ENCODE peak calls at places on chromosome 14, in six cellular contexts. C is HCT116, Y is SK-N-SH, I is transverse colon, J is GM23338, Z is endothelial cell of umbilical vein. F is an unnamed sample.

GRCh38 chr14:106691601-106692291 is 1165.4 kb downstream of the TMEM121 start:
- DNase-seq in C (no peak), Y (peak), I (peak), J (peak), Z (no peak), F (no peak)

GRCh38 chr14:51884086-51884927 is 23.9 kb downstream of the GNG2 start:
- DNase-seq in C (no peak), Y (peak), I (no peak), J (no peak), Z (peak), F (no peak)

GRCh38 chr14:20657216-20658211 is 16.0 kb upstream of the OR6S1 start:
- DNase-seq in C (peak), Y (no peak), I (no peak), J (peak), Z (no peak), F (no peak)

GRCh38 chr14:46985529-46986137 is 334.1 kb upstream of the RPL10L start:
- DNase-seq in C (no peak), Y (no peak), I (no peak), J (peak), Z (no peak), F (no peak)

GRCh38 chr14:99668998-99669314 is 15.1 kb upstream of the CYP46A1 start:
- DNase-seq in C (no peak), Y (no peak), I (no peak), J (no peak), Z (no peak), F (no peak)

GRCh38 chr14:64682173-64682710 is 22.0 kb upstream of the PLEKHG3 start:
- DNase-seq in C (no peak), Y (no peak), I (peak), J (peak), Z (peak), F (peak)

GRCh38 chr14:27391331-27391730 is 793.5 kb upstream of the NOVA1 start:
- DNase-seq in C (no peak), Y (no peak), I (no peak), J (no peak), Z (no peak), F (no peak)

GRCh38 chr14:53011053-53011462 is 60.2 kb upstream of the FERMT2 start:
- DNase-seq in C (peak), Y (no peak), I (peak), J (peak), Z (no peak), F (no peak)

GRCh38 chr14:68733086-68733621 is 59.7 kb downstream of the ZFP36L1 start:
- DNase-seq in C (no peak), Y (no peak), I (no peak), J (no peak), Z (no peak), F (no peak)

GRCh38 chr14:90287791-90288190 is 31.4 kb downstream of the PSMC1 start:
- DNase-seq in C (no peak), Y (no peak), I (no peak), J (no peak), Z (no peak), F (no peak)

GRCh38 chr14:50928002-50928635 is 16.2 kb downstream of the PYGL start:
- DNase-seq in C (no peak), Y (no peak), I (no peak), J (no peak), Z (no peak), F (no peak)

DNA sequence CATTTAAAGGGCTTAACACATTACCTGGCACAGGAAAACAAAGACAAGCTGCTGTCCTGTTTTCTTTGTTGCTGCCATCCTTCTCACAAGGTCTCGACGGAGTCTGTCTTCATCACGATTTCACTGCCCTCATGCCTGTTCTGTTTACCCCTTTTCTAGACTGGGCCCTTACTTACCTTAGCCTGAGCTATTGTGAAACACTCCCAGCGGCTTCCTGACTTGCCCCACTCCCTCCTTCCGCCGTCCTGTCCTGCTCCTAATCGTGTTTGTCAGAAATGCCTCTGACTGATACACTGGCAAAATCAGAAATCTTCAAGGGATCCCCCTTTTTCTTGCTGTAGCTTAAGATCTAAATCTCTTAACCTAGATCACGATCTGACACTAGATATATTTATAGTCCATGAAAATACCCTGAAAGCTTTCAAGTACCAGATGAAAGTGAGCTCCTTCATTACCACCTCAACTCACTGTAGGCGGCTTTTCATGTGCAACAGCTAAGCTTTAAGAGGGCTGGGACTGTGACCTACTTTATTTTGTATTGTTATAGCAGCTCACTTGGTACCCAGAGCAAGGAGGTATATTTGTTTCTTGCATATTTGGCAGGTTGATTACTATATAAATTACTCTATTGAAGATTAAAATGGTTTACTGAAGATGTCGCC is 32.1 kb downstream of the TECPR2 start:
- DNase-seq in C (no peak), Y (no peak), I (no peak), J (peak), Z (no peak), F (no peak)
- TF ChIP-seq POLR2AphosphoS5 in C (no peak), Y (no peak), I (no peak), J (no peak), Z (no peak), F (no peak)

DNA sequence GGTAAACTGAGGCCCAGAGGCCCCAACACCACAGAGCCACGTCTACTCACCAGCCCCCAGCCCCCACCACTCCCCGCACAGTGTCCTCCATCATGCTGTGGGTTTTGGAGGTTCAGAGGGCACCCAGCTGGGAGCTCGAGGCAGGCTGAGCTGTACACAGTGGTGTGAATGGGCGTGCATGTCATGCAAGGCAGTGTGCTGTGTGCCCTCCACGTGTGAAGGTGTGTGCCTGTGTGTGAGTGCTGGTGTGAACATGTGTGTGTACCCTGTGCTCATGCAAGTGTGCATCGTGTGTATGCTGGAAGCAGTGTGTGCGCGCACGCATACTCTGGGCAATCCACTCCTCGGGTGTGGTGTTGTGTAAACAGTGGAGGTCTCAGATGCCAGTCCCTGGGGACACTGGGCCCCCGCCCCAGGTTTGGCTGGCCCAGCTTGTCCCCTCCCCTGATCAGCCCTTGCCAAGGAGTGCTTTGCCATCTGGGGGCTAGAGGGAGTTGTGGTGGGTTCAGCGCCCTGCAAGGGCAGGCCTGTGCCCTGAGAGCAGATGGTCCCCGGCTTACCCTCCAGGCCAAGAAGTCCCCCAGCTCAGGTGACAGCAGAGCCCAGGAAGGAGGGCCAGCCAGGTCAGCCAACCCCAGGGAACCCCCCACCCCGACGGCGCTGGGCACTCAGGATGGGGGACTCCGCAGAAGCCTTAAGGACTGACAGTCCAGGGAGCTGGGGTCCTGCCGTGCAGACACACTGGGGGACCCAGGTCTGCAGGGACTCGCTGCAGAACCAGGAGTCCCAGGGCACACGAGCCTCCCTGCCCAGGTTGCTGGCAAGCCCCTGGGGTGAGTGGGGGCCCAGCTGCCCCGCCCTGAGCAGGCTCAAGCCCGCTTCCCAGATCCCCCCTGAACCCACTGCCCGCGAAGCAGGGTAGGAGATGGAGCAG is 23.8 kb upstream of the GPR132 start:
- DNase-seq in C (no peak), Y (no peak), I (no peak), J (no peak), Z (no peak), F (no peak)
- H3K4me3 ChIP-seq in C (no peak), Y (no peak), I (no peak), J (no peak), Z (no peak), F (no peak)

GRCh38 chr14:104756477-104757237 is 3.7 kb downstream of the SIVA1 start:
- DNase-seq in C (no peak), Y (no peak), I (no peak), J (no peak), Z (no peak), F (no peak)
- TF ChIP-seq POLR2AphosphoS5 in C (no peak), Y (no peak), I (no peak), J (no peak), Z (no peak), F (no peak)

GRCh38 chr14:100671906-100672305 is 54.8 kb upstream of the DLK1 start:
- DNase-seq in C (no peak), Y (no peak), I (no peak), J (no peak), Z (no peak), F (no peak)

GRCh38 chr14:100674428-100674827 is 52.3 kb upstream of the DLK1 start:
- DNase-seq in C (no peak), Y (no peak), I (no peak), J (no peak), Z (no peak), F (no peak)

GRCh38 chr14:100673085-100673806 is 53.4 kb upstream of the DLK1 start:
- DNase-seq in C (no peak), Y (peak), I (peak), J (peak), Z (no peak), F (peak)

GRCh38 chr14:100674897-100675618 is 51.6 kb upstream of the DLK1 start:
- DNase-seq in C (no peak), Y (peak), I (no peak), J (no peak), Z (no peak), F (no peak)

GRCh38 chr14:100673807-100674154 is 52.9 kb upstream of the DLK1 start:
- DNase-seq in C (no peak), Y (no peak), I (no peak), J (no peak), Z (no peak), F (no peak)
- H3K4me3 ChIP-seq in C (no peak), Y (no peak), I (no peak), J (no peak), Z (no peak), F (no peak)

GRCh38 chr14:105433161-105433605 is 13.6 kb downstream of the MTA1 start:
- DNase-seq in C (no peak), Y (no peak), I (no peak), J (no peak), Z (no peak), F (no peak)
- TF ChIP-seq POLR2AphosphoS5 in C (no peak), Y (no peak), I (no peak), J (peak), Z (no peak), F (no peak)

GRCh38 chr14:85528080-85528881 is 1.7 kb upstream of the FLRT2 start:
- DNase-seq in C (no peak), Y (no peak), I (no peak), J (peak), Z (peak), F (peak)
- H3K4me3 ChIP-seq in C (no peak), Y (peak), I (no peak), J (peak), Z (peak), F (peak)

F was measured in prostate gland.